ENCODE peak calls at places on chromosome 5, in four cellular contexts. One of them, this sample, is unnamed.

GRCh38 chr5:140795259-140795641 is 598 bp downstream of the PCDHA2 start:
- DNase-seq in A549: peak
- DNase-seq in HepG2: no peak
- DNase-seq in H1: no peak
- DNase-seq in this sample: peak

GRCh38 chr5:421901-422300 is 21.1 kb upstream of the EXOC3 start:
- DNase-seq in A549: no peak
- DNase-seq in HepG2: no peak
- DNase-seq in H1: no peak
- DNase-seq in this sample: no peak

GRCh38 chr5:16492398-16493175 is 27.0 kb upstream of the ZNF622 start:
- DNase-seq in A549: peak
- DNase-seq in HepG2: no peak
- DNase-seq in H1: no peak
- DNase-seq in this sample: no peak

GRCh38 chr5:103445426-103446035 is 117.1 kb downstream of the NUDT12 start:
- DNase-seq in A549: no peak
- DNase-seq in HepG2: no peak
- DNase-seq in H1: no peak
- DNase-seq in this sample: no peak

GRCh38 chr5:40033411-40033810 is 608.6 kb upstream of the DAB2 start:
- DNase-seq in A549: no peak
- DNase-seq in HepG2: no peak
- DNase-seq in H1: no peak
- DNase-seq in this sample: no peak

GRCh38 chr5:19035816-19036215 is 952.2 kb downstream of the CDH18 start:
- DNase-seq in A549: no peak
- DNase-seq in HepG2: no peak
- DNase-seq in H1: no peak
- DNase-seq in this sample: no peak

GRCh38 chr5:125160787-125161502 is 414.5 kb upstream of the ZNF608 start:
- DNase-seq in A549: no peak
- DNase-seq in HepG2: no peak
- DNase-seq in H1: no peak
- DNase-seq in this sample: no peak

GRCh38 chr5:78275998-78276543 is 18.4 kb downstream of the AP3B1 start:
- DNase-seq in A549: no peak
- DNase-seq in HepG2: no peak
- DNase-seq in H1: no peak
- DNase-seq in this sample: no peak

GRCh38 chr5:72597456-72597948 is 90.3 kb upstream of the ZNF366 start:
- DNase-seq in A549: peak
- DNase-seq in HepG2: no peak
- DNase-seq in H1: no peak
- DNase-seq in this sample: peak

GRCh38 chr5:53922508-53923498 is 362.4 kb downstream of the NDUFS4 start:
- DNase-seq in A549: no peak
- DNase-seq in HepG2: no peak
- DNase-seq in H1: no peak
- DNase-seq in this sample: no peak

GRCh38 chr5:171681667-171682066 is 104.0 kb upstream of the SMIM23 start:
- DNase-seq in A549: no peak
- DNase-seq in HepG2: no peak
- DNase-seq in H1: no peak
- DNase-seq in this sample: no peak

GRCh38 chr5:140251527-140251973 is 51.4 kb downstream of the PFDN1 start:
- DNase-seq in A549: peak
- DNase-seq in HepG2: no peak
- DNase-seq in H1: no peak
- DNase-seq in this sample: no peak

GRCh38 chr5:133730346-133730745 is 118.0 kb upstream of the FSTL4 start:
- DNase-seq in A549: no peak
- DNase-seq in HepG2: no peak
- DNase-seq in H1: no peak
- DNase-seq in this sample: no peak

GRCh38 chr5:172559004-172559932 is 81.8 kb upstream of the NEURL1B start:
- DNase-seq in A549: no peak
- DNase-seq in HepG2: no peak
- DNase-seq in H1: no peak
- DNase-seq in this sample: no peak

GRCh38 chr5:178388381-178389030 is 155.9 kb upstream of the PHYKPL start:
- DNase-seq in A549: no peak
- DNase-seq in HepG2: no peak
- DNase-seq in H1: no peak
- DNase-seq in this sample: no peak

GRCh38 chr5:8057764-8058163 is 188.8 kb downstream of the MTRR start:
- DNase-seq in A549: no peak
- DNase-seq in HepG2: no peak
- DNase-seq in H1: no peak
- DNase-seq in this sample: peak

GRCh38 chr5:60248900-60249299 is 355.4 kb upstream of the PDE4D start:
- DNase-seq in A549: no peak
- DNase-seq in HepG2: no peak
- DNase-seq in H1: no peak
- DNase-seq in this sample: no peak

GRCh38 chr5:113294341-113295110 is 140.3 kb downstream of the TSSK1B start:
- DNase-seq in A549: peak
- DNase-seq in HepG2: no peak
- DNase-seq in H1: peak
- DNase-seq in this sample: peak

GRCh38 chr5:73822989-73823339 is 197.0 kb downstream of the ARHGEF28 start:
- DNase-seq in A549: peak
- DNase-seq in HepG2: peak
- DNase-seq in H1: no peak
- DNase-seq in this sample: no peak

GRCh38 chr5:119031047-119031886 is 39.6 kb upstream of the DMXL1 start:
- DNase-seq in A549: no peak
- DNase-seq in HepG2: no peak
- DNase-seq in H1: no peak
- DNase-seq in this sample: no peak

GRCh38 chr5:169873642-169874041 is 106.7 kb downstream of the INSYN2B start:
- DNase-seq in A549: no peak
- DNase-seq in HepG2: no peak
- DNase-seq in H1: no peak
- DNase-seq in this sample: no peak

GRCh38 chr5:132296412-132297001 is 2.3 kb downstream of the SLC22A4 start:
- DNase-seq in A549: no peak
- DNase-seq in HepG2: no peak
- DNase-seq in H1: no peak
- DNase-seq in this sample: no peak

GRCh38 chr5:140791111-140791510 is 3.5 kb upstream of the PCDHA2 start:
- DNase-seq in A549: no peak
- DNase-seq in HepG2: no peak
- DNase-seq in H1: no peak
- DNase-seq in this sample: no peak

GRCh38 chr5:12883395-12883794 is 979.1 kb upstream of the CTNND2 start:
- DNase-seq in A549: no peak
- DNase-seq in HepG2: no peak
- DNase-seq in H1: peak
- DNase-seq in this sample: no peak
- TF ChIP-seq PHF8 in A549: no peak
- TF ChIP-seq PHF8 in HepG2: no peak
- TF ChIP-seq PHF8 in H1: no peak
- TF ChIP-seq PHF8 in this sample: no peak

DNA sequence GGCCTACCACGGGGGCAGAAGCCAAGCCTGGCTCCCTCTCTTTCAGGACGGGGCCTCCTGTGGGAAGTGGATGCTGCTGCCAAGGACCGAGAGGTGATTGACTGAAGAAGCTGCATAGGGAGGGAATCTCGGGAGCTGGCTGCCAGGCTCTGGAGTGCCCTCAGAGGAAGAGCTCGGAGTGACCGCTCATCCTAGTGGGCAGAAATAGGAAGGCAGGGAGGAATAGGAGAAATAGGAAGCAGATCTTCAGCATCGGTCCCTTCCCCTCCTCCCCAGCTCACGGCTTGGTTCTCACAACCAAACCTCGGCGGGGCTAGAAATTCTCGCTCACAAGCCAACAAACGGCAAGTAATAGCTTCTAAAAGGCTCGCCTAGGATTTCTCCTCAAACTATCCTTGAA is 159.9 kb upstream of the RAI14 start:
- DNase-seq in A549: no peak
- DNase-seq in HepG2: no peak
- DNase-seq in H1: no peak
- DNase-seq in this sample: no peak
- TF ChIP-seq PHF8 in A549: no peak
- TF ChIP-seq PHF8 in HepG2: no peak
- TF ChIP-seq PHF8 in H1: no peak
- TF ChIP-seq PHF8 in this sample: no peak

GRCh38 chr5:89996892-89997291 is 412.7 kb downstream of the CETN3 start:
- DNase-seq in A549: no peak
- DNase-seq in HepG2: no peak
- DNase-seq in H1: no peak
- DNase-seq in this sample: no peak
- TF ChIP-seq PHF8 in A549: no peak
- TF ChIP-seq PHF8 in HepG2: no peak
- TF ChIP-seq PHF8 in H1: no peak
- TF ChIP-seq PHF8 in this sample: no peak

DNA sequence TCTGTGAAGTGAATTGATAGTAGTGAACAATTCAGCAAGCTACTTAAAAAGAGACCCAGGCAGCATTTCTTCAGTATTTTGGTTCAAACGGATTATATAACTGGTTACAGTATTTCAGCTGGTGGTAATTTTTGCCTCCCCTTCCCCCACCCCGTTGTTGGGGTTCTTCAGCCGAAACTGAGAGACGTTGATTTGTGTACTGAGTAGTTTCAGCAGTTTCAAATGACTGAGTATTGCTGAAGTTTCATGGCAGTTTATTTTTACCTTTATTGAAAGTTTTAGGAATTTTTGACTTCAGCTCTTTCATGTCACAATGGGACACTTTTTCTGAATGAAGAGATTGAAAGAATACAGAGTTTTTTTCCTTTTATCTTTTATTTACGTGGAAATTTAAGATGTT is 1.7 kb downstream of the GPBP1 start:
- DNase-seq in A549: no peak
- DNase-seq in HepG2: no peak
- DNase-seq in H1: no peak
- DNase-seq in this sample: no peak
- TF ChIP-seq PHF8 in A549: no peak
- TF ChIP-seq PHF8 in HepG2: no peak
- TF ChIP-seq PHF8 in H1: no peak
- TF ChIP-seq PHF8 in this sample: no peak

DNA sequence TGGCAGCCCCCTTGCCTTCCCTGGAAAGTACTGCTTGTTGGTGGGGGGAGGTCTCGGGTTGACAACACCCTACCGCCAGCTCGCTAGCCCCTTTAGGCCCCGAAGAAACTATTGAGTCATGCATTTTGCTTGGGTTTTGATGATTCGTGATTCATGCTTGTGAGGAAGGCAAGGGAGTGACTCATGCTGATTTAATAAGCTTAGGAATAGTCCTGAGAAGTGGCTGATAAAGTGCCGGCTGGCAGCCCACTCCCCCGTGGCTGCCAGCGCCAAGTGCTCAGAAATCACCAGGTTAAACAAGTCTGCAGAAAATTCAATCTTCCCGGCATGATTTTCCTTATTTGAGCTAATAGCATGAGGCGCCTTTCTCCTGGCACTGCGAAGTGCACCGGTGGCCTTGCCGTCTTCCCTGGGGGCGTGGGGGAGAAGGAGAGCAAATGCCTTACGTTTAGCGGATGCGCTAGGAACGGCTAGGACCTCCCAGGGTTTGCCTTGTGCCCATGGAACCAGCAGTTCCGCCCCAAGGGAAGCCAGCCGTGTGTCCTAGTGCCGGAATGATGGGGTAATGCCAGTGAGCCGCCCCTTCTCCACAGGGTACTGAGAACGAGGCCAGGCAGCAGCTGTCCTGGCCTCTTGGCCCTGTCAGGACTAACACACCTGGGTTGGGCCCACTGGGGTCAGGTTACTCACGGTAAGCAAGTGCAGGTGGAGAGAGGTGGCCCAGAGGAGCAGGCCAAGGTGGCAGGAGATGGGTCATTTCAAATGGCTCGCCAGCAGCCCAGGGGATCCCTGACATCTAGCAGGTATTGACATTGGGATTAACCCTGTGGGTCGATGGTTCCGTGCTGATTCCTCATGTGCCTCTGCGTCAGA is 151.9 kb downstream of the MACROH2A1 start:
- DNase-seq in A549: peak
- DNase-seq in HepG2: no peak
- DNase-seq in H1: no peak
- DNase-seq in this sample: peak
- TF ChIP-seq PHF8 in A549: no peak
- TF ChIP-seq PHF8 in HepG2: no peak
- TF ChIP-seq PHF8 in H1: no peak
- TF ChIP-seq PHF8 in this sample: no peak

GRCh38 chr5:58891072-58891970 is 308.4 kb downstream of the RAB3C start:
- DNase-seq in A549: peak
- DNase-seq in HepG2: peak
- DNase-seq in H1: peak
- DNase-seq in this sample: peak
- TF ChIP-seq PHF8 in A549: no peak
- TF ChIP-seq PHF8 in HepG2: no peak
- TF ChIP-seq PHF8 in H1: no peak
- TF ChIP-seq PHF8 in this sample: no peak

DNA sequence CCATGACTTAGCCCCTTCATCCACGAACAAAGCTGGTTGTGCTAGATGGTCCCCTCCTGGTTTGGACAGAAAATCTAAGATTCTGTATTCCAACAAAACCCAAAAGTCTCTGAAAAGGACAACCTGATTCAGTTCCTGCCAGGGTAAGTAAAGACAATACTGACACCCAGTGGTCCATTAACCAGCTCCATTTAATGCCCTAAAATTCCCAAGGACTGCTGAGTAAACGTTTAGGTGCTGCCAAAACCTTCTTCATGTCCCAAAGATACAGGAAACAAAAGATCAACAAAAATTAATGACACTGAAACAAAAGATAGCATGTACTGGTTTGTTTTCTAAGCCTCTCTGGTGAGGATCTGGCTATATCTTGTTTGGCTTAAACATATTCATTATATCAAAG is 25.3 kb upstream of the PPP1R2B start:
- DNase-seq in A549: peak
- DNase-seq in HepG2: peak
- DNase-seq in H1: no peak
- DNase-seq in this sample: no peak
- TF ChIP-seq PHF8 in A549: no peak
- TF ChIP-seq PHF8 in HepG2: no peak
- TF ChIP-seq PHF8 in H1: no peak
- TF ChIP-seq PHF8 in this sample: no peak

GRCh38 chr5:10220253-10220652 is 29.4 kb downstream of the ATPSCKMT start:
- DNase-seq in A549: no peak
- DNase-seq in HepG2: no peak
- DNase-seq in H1: no peak
- DNase-seq in this sample: no peak
- TF ChIP-seq PHF8 in A549: no peak
- TF ChIP-seq PHF8 in HepG2: no peak
- TF ChIP-seq PHF8 in H1: no peak
- TF ChIP-seq PHF8 in this sample: no peak

GRCh38 chr5:137712268-137712667 is 23.6 kb downstream of the KLHL3 start:
- DNase-seq in A549: no peak
- DNase-seq in HepG2: no peak
- DNase-seq in H1: no peak
- DNase-seq in this sample: no peak

GRCh38 chr5:137710086-137710485 is 25.8 kb downstream of the KLHL3 start:
- DNase-seq in A549: no peak
- DNase-seq in HepG2: no peak
- DNase-seq in H1: no peak
- DNase-seq in this sample: no peak

GRCh38 chr5:137708062-137708461 is 27.8 kb downstream of the KLHL3 start:
- DNase-seq in A549: no peak
- DNase-seq in HepG2: no peak
- DNase-seq in H1: no peak
- DNase-seq in this sample: no peak

GRCh38 chr5:137706841-137707240 is 29.0 kb downstream of the KLHL3 start:
- DNase-seq in A549: no peak
- DNase-seq in HepG2: no peak
- DNase-seq in H1: no peak
- DNase-seq in this sample: no peak

GRCh38 chr5:137708796-137709559 is 26.9 kb downstream of the KLHL3 start:
- DNase-seq in A549: no peak
- DNase-seq in HepG2: no peak
- DNase-seq in H1: no peak
- DNase-seq in this sample: no peak
- TF ChIP-seq PHF8 in A549: no peak
- TF ChIP-seq PHF8 in HepG2: no peak
- TF ChIP-seq PHF8 in H1: no peak
- TF ChIP-seq PHF8 in this sample: no peak

This sample was measured in K562.